ENCODE peak calls at places on chromosomes 2 and 18, in four cellular contexts. T is non-pigmented ciliary epithelial cell, Q is NCI-H82, J is HCT116. P is an unnamed sample.

GRCh38 chr2:31413876-31414550 is 529 bp downstream of the XDH start:
- DNase-seq in T (no peak), Q (peak; percentile 58), J (no peak), P (no peak)

GRCh38 chr18:41410007-41410406 is 545.0 kb upstream of the PIK3C3 start:
- DNase-seq in T (no peak), Q (no peak), J (no peak), P (no peak)

GRCh38 chr2:239991689-239992314 is 33.3 kb downstream of the NDUFA10 start:
- DNase-seq in T (peak; percentile 27), Q (peak; percentile 69), J (peak; percentile 27), P (peak; percentile 5)

GRCh38 chr2:10400568-10400977 is 47.6 kb downstream of the ODC1 start:
- DNase-seq in T (no peak), Q (no peak), J (no peak), P (peak; percentile 16)

GRCh38 chr2:134669731-134670669 is 48.8 kb downstream of the TMEM163 start:
- DNase-seq in T (no peak), Q (no peak), J (no peak), P (no peak)

GRCh38 chr2:48131503-48132293 is 225.4 kb upstream of the FBXO11 start:
- DNase-seq in T (no peak), Q (peak; percentile 67), J (no peak), P (no peak)

GRCh38 chr2:179682756-179683155 is 178.7 kb downstream of the ZNF385B start:
- DNase-seq in T (no peak), Q (no peak), J (no peak), P (no peak)

GRCh38 chr2:171225302-171225980 is 64.7 kb upstream of the TLK1 start:
- DNase-seq in T (peak; percentile 88), Q (no peak), J (peak; percentile 88), P (no peak)

GRCh38 chr2:241064008-241064801 is 37.9 kb downstream of the MTERF4 start:
- DNase-seq in T (no peak), Q (no peak), J (peak; percentile 19), P (no peak)

GRCh38 chr2:241598487-241598886 is 38.5 kb downstream of the THAP4 start:
- DNase-seq in T (no peak), Q (no peak), J (peak; percentile 27), P (no peak)

GRCh38 chr2:127401757-127402695 is 14.3 kb upstream of the MAP3K2 start:
- DNase-seq in T (no peak), Q (no peak), J (no peak), P (no peak)

GRCh38 chr2:107730898-107731297 is 95.8 kb upstream of the RGPD4 start:
- DNase-seq in T (no peak), Q (no peak), J (no peak), P (no peak)

GRCh38 chr2:83901322-83901721 is 557.8 kb downstream of the SUCLG1 start:
- DNase-seq in T (no peak), Q (peak; percentile 75), J (no peak), P (no peak)

GRCh38 chr2:124970065-124970464 is 945.0 kb downstream of the CNTNAP5 start:
- DNase-seq in T (no peak), Q (no peak), J (no peak), P (no peak)

GRCh38 chr2:208280933-208281332 is 14.9 kb downstream of the PIKFYVE start:
- DNase-seq in T (peak; percentile 22), Q (no peak), J (no peak), P (no peak)

GRCh38 chr2:233643128-233643527 is 6.9 kb downstream of the UGT1A10 start:
- DNase-seq in T (no peak), Q (peak; percentile 24), J (peak; percentile 27), P (no peak)

GRCh38 chr18:62784966-62785413 is 69.6 kb downstream of the PHLPP1 start:
- DNase-seq in T (no peak), Q (no peak), J (no peak), P (no peak)

GRCh38 chr18:75003764-75004690 is 204.9 kb downstream of the PTGR3 start:
- DNase-seq in T (no peak), Q (peak; percentile 35), J (no peak), P (no peak)

GRCh38 chr18:57523171-57523956 is 63.1 kb downstream of the FECH start:
- DNase-seq in T (no peak), Q (peak; percentile 62), J (no peak), P (no peak)

GRCh38 chr2:222548997-222549396 is 106.9 kb downstream of the FARSB start:
- DNase-seq in T (no peak), Q (no peak), J (no peak), P (no peak)

GRCh38 chr2:145460151-145460550 is 940.2 kb upstream of the ZEB2 start:
- DNase-seq in T (no peak), Q (no peak), J (no peak), P (no peak)

P was measured in substantia nigra.